ENCODE peak calls at places on chromosomes 11 and 22, in six cellular contexts. Y, C, X, A, E and J are unnamed samples. For H3K9me3, the result is how much of the 10 kb centered on the place peaks cover.

GRCh38 chr22:35357883-35358621 is 22.8 kb upstream of the HMOX1 start:
- DNase-seq in C (peak), X (no peak), Y (no peak), E (peak), A (no peak), J (no peak)

GRCh38 chr11:67662806-67663514 is 11.5 kb downstream of the ALDH3B2 start:
- DNase-seq in Y (no peak), X (no peak), A (no peak), C (no peak), E (no peak), J (no peak)

GRCh38 chr11:14186376-14186775 is 172.6 kb downstream of the RRAS2 start:
- DNase-seq in A (no peak), C (no peak), X (no peak), Y (no peak), E (no peak), J (no peak)

GRCh38 chr11:114441921-114442320 is 2.7 kb downstream of the REXO2 start:
- DNase-seq in C (no peak), E (no peak), Y (no peak), X (no peak), A (no peak), J (no peak)

GRCh38 chr11:3222003-3222855 is 3.6 kb upstream of the MRGPRG start:
- DNase-seq in C (no peak), Y (peak), X (peak), E (no peak), A (no peak), J (no peak)

GRCh38 chr11:44928807-44929206 is 21.9 kb downstream of the TP53I11 start:
- DNase-seq in Y (no peak), C (no peak), E (no peak), A (no peak), X (peak), J (no peak)

GRCh38 chr11:4491878-4492606 is 9.6 kb downstream of the OR52K1 start:
- DNase-seq in A (no peak), C (no peak), E (no peak), Y (no peak), X (no peak), J (no peak)

GRCh38 chr11:44112083-44112865 is 16.8 kb downstream of the EXT2 start:
- DNase-seq in E (no peak), X (no peak), Y (peak), A (no peak), C (peak), J (no peak)

GRCh38 chr22:20583471-20583922 is 76.1 kb downstream of the MED15 start:
- DNase-seq in X (peak), E (no peak), C (no peak), A (no peak), Y (peak), J (no peak)

GRCh38 chr11:16059332-16059731 is 297.0 kb downstream of the SOX6 start:
- DNase-seq in Y (no peak), E (no peak), C (no peak), X (no peak), A (no peak), J (no peak)

GRCh38 chr11:72813740-72814138 is 472 bp upstream of the ATG16L2 start:
- DNase-seq in Y (peak), A (peak), C (peak), X (peak), E (peak), J (no peak)

DNA sequence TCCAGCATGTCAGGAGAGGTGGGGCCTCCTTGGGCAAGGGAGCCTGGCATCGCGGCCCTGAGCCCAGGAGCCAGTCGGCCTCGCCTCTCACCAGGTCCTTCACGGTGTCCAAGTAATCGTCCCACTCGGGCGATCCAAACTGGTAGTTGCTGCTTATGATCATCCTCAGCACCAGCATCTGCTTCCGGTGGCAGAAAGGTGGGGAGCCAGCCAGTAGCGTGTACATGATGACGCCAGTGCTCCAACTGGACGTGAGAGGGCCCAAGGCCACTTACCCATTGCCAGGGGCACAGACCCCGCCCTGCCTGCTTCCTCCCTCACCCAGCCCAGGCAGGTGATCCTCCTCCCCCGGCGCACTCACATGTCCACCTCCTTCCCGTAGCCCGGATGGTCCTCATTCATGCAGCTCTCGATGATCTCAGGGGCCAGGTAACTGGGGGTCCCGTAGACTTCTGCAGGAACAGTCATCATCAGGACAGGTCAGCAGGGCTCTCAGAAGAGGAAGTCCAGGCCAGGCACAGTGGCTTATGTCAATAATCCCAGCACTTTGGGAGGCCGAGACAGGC is 214.7 kb downstream of the OR4C45 start:
- DNase-seq in A (no peak), X (no peak), E (no peak), Y (no peak), C (no peak), J (no peak)
- H3K9me3 ChIP-seq in A (under half), X (half or more), E (under half), Y (under half), C (under half), J (under half)

DNA sequence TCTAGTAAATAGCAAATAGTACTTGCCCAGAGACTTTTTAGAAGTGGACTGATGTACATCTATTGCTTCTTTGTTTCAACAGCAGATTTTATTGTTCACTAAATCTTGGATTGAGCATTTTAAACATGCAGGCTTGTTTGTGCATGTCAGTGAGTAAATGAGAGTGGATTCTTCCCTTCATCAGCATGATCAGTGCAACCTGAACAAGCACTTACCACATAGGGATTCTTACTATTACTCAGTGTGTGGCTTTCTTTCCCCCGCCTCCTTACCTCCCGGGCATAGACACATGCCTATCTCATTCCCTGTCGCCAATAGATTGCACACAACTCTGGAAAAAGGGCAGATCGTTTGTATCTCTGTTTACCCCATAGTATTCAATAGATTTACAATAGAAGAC is 197.5 kb downstream of the C11orf87 start:
- DNase-seq in X (no peak), E (no peak), Y (no peak), C (peak), A (no peak), J (no peak)
- H3K9me3 ChIP-seq in X (under half), E (under half), Y (under half), C (under half), A (under half), J (under half)

GRCh38 chr11:70597006-70597555 is 198.8 kb downstream of the CTTN start:
- DNase-seq in A (no peak), Y (no peak), X (no peak), E (no peak), C (no peak), J (no peak)
- H3K9me3 ChIP-seq in A (under half), Y (under half), X (under half), E (under half), C (under half), J (under half)

GRCh38 chr11:70826950-70827349 is 425.4 kb downstream of the SHANK2 start:
- DNase-seq in E (no peak), X (no peak), A (no peak), C (no peak), Y (no peak), J (no peak)
- H3K9me3 ChIP-seq in E (under half), X (under half), A (under half), C (under half), Y (under half), J (under half)

GRCh38 chr11:91776660-91777059 is 448.0 kb upstream of the FAT3 start:
- DNase-seq in E (no peak), X (no peak), C (no peak), A (no peak), Y (no peak), J (no peak)

GRCh38 chr11:91778758-91779157 is 445.9 kb upstream of the FAT3 start:
- DNase-seq in E (no peak), A (no peak), Y (no peak), C (no peak), X (no peak), J (no peak)

GRCh38 chr11:91768783-91769182 is 455.8 kb upstream of the FAT3 start:
- DNase-seq in E (no peak), X (no peak), C (no peak), Y (no peak), A (no peak), J (no peak)

GRCh38 chr11:91773090-91773489 is 451.5 kb upstream of the FAT3 start:
- DNase-seq in Y (no peak), C (no peak), A (no peak), E (no peak), X (peak), J (no peak)
- H3K9me3 ChIP-seq in Y (under half), C (under half), A (under half), E (under half), X (under half), J (under half)

GRCh38 chr22:48424201-48424627 is 1403.5 kb downstream of the BRD1 start:
- DNase-seq in C (no peak), A (no peak), X (no peak), E (no peak), Y (no peak), J (no peak)

GRCh38 chr22:48424661-48425060 is 1403.0 kb downstream of the BRD1 start:
- DNase-seq in X (no peak), Y (no peak), A (no peak), E (no peak), C (no peak), J (no peak)

GRCh38 chr22:48425091-48425506 is 1402.6 kb downstream of the BRD1 start:
- DNase-seq in X (no peak), E (no peak), C (no peak), Y (no peak), A (no peak), J (no peak)

GRCh38 chr22:48423481-48423901 is 1404.2 kb downstream of the BRD1 start:
- DNase-seq in A (no peak), C (no peak), Y (no peak), X (no peak), E (no peak), J (no peak)

GRCh38 chr22:48422900-48423480 is 1404.7 kb downstream of the BRD1 start:
- DNase-seq in X (no peak), E (no peak), A (no peak), C (no peak), Y (no peak), J (no peak)
- H3K9me3 ChIP-seq in X (under half), E (under half), A (under half), C (half or more), Y (under half), J (under half)